ENCODE peak calls at places on chromosome 2, in six cellular contexts. Z is A549, O is transverse colon, Y is Peyer's patch, T is uterus, V is NB4. K is an unnamed sample.

GRCh38 chr2:205438241-205438640 is 244.1 kb upstream of the NRP2 start:
- DNase-seq in Z (no peak), O (no peak), Y (no peak), T (no peak), V (no peak), K (no peak)

GRCh38 chr2:25034081-25034480 is 7.8 kb upstream of the EFR3B start:
- DNase-seq in Z (no peak), O (no peak), Y (no peak), T (no peak), V (no peak), K (no peak)

GRCh38 chr2:23912054-23912453 is 14.9 kb downstream of the ATAD2B start:
- DNase-seq in Z (no peak), O (no peak), Y (no peak), T (no peak), V (no peak), K (no peak)

GRCh38 chr2:25494626-25495025 is 152.9 kb upstream of the DNMT3A start:
- DNase-seq in Z (no peak), O (no peak), Y (no peak), T (no peak), V (no peak), K (no peak)

GRCh38 chr2:189149981-189150380 is 29.6 kb downstream of the COL5A2 start:
- DNase-seq in Z (no peak), O (no peak), Y (no peak), T (no peak), V (no peak), K (no peak)

GRCh38 chr2:171056307-171056706 is 104.4 kb downstream of the TLK1 start:
- DNase-seq in Z (no peak), O (no peak), Y (no peak), T (no peak), V (no peak), K (no peak)

GRCh38 chr2:165833156-165833555 is 39.1 kb upstream of the GALNT3 start:
- DNase-seq in Z (no peak), O (no peak), Y (no peak), T (no peak), V (no peak), K (no peak)

GRCh38 chr2:159793265-159793664 is 4.7 kb downstream of the CD302 start:
- DNase-seq in Z (no peak), O (no peak), Y (no peak), T (no peak), V (no peak), K (no peak)

GRCh38 chr2:216557413-216557812 is 58.8 kb downstream of the RPL37A start:
- DNase-seq in Z (no peak), O (no peak), Y (no peak), T (no peak), V (no peak), K (no peak)

GRCh38 chr2:19689769-19690168 is 212.0 kb downstream of the TTC32 start:
- DNase-seq in Z (no peak), O (no peak), Y (no peak), T (no peak), V (no peak), K (no peak)

GRCh38 chr2:238388794-238389193 is 37.9 kb upstream of the ASB1 start:
- DNase-seq in Z (no peak), O (no peak), Y (no peak), T (no peak), V (no peak), K (peak)

GRCh38 chr2:207632575-207633492 is 7.6 kb upstream of the METTL21A start:
- DNase-seq in Z (peak), O (no peak), Y (no peak), T (no peak), V (peak), K (no peak)

GRCh38 chr2:108594132-108594981 is 60.1 kb downstream of the LIMS1 start:
- DNase-seq in Z (no peak), O (no peak), Y (no peak), T (no peak), V (peak), K (no peak)

GRCh38 chr2:37707393-37707792 is 36.0 kb upstream of the CDC42EP3 start:
- DNase-seq in Z (no peak), O (no peak), Y (no peak), T (no peak), V (no peak), K (no peak)

GRCh38 chr2:156340377-156340776 is 7.9 kb upstream of the NR4A2 start:
- DNase-seq in Z (no peak), O (no peak), Y (no peak), T (no peak), V (peak), K (no peak)

GRCh38 chr2:24011278-24012104 is 1.6 kb downstream of the MFSD2B start:
- DNase-seq in Z (no peak), O (no peak), Y (no peak), T (no peak), V (peak), K (no peak)

GRCh38 chr2:150126839-150127238 is 360.6 kb downstream of the RND3 start:
- DNase-seq in Z (no peak), O (no peak), Y (no peak), T (no peak), V (no peak), K (no peak)

GRCh38 chr2:47488870-47489584 is 86.1 kb downstream of the MSH2 start:
- DNase-seq in Z (peak), O (no peak), Y (no peak), T (no peak), V (no peak), K (peak)

GRCh38 chr2:23940976-23941605 is 828 bp downstream of the UBXN2A start:
- DNase-seq in Z (no peak), O (no peak), Y (no peak), T (no peak), V (peak), K (no peak)

GRCh38 chr2:212987492-212987891 is 163.9 kb downstream of the IKZF2 start:
- DNase-seq in Z (no peak), O (no peak), Y (no peak), T (no peak), V (no peak), K (no peak)

GRCh38 chr2:128660836-128661235 is 342.2 kb upstream of the HS6ST1 start:
- DNase-seq in Z (no peak), O (no peak), Y (no peak), T (no peak), V (no peak), K (no peak)

GRCh38 chr2:37326285-37326684 is 1.7 kb upstream of the PRKD3 start:
- DNase-seq in Z (no peak), O (no peak), Y (no peak), T (peak), V (peak), K (peak)

GRCh38 chr2:163736433-163737168 is 793 bp upstream of the FIGN start:
- DNase-seq in Z (peak), O (peak), Y (no peak), T (peak), V (no peak), K (peak)
- TF ChIP-seq CTCF in Z (no peak), O (no peak), Y (no peak), T (peak), V (no peak), K (peak)

DNA sequence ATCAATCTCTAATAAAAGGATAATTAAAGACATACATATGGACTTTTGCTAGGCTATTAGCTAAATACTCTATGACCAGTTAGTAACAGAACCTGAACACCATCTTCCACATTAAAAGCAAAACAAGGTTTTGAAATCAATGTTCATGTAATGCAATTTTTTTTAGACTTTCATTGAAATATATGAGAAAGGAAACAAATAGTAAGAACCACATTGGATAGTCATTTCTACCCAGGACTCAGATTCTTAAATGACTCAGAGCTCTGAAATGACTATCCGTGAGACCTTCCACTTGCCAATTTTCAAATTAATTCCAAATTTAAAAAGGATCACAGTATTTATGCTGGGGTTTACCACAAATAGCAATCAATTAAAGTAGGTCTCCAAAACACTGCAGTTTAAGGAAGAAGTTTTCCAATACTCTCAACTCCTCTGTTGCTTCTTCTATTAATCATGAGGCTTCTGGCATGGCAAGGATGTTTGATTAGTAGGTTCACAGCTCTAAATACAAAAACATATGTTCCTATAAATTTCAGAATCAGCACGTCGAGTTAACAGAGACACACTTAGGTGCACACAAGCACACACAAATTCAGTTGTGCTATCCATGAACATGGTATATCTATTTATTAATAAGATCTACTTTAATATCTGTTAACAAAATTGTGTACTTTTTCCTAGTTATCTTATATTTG is 841.0 kb downstream of the RNF144A start:
- DNase-seq in Z (no peak), O (no peak), Y (no peak), T (no peak), V (no peak), K (no peak)
- TF ChIP-seq POLR2A in Z (no peak), O (no peak), Y (no peak), T (no peak), V (no peak), K (no peak)

DNA sequence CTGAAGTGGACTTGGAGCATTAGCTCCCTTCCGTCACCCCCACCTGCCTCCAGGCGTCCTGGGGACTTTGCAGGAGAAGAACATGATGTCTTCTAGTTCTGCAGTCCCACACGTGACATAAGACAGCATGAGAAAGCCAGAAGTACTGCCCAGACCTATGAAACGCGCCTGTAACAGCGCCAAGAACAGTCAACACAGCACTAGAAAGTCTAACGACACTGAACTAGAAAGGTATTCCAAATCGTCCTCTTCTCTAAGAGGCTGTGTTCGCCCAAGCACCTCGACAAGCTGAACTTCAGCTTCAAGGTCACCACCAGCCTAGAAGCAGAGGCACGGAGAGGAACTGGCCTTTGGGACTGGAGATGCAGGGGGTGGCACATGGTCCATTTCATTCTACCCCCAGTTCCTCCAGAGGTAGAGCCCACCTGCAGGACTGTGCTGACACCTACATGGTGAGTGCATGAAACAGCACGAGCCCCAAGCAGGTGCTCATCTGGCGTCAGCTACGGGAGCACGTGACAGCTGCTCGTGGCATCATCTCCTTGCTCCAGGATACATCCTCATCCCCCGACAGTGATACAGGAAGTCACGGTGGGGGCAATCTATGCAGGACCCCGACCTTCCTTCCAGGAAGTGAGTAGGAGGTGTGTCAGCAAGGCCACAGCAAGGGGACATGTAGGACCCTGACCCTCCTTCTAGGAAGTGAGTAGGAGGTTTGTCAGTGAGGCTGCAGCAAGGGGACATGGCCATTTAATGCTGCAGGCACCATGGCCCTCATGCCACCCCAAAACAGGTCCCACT is 3.7 kb downstream of the HDAC4 start:
- DNase-seq in Z (no peak), O (peak), Y (no peak), T (no peak), V (peak), K (peak)
- TF ChIP-seq CTCF in Z (no peak), O (no peak), Y (no peak), T (no peak), V (no peak), K (peak)

GRCh38 chr2:73069041-73069854 is 2.3 kb downstream of the SFXN5 start:
- DNase-seq in Z (no peak), O (no peak), Y (no peak), T (no peak), V (peak), K (no peak)

GRCh38 chr2:73072416-73072815 is 904 bp upstream of the SFXN5 start:
- DNase-seq in Z (no peak), O (no peak), Y (no peak), T (no peak), V (no peak), K (no peak)

GRCh38 chr2:73069855-73070650 is 1.5 kb downstream of the SFXN5 start:
- DNase-seq in Z (no peak), O (no peak), Y (peak), T (no peak), V (peak), K (no peak)

GRCh38 chr2:73071452-73072399 is at the start of gene SFXN5:
- DNase-seq in Z (peak), O (peak), Y (peak), T (peak), V (peak), K (peak)

GRCh38 chr2:73070651-73071451 is 661 bp downstream of the SFXN5 start:
- DNase-seq in Z (peak), O (peak), Y (peak), T (peak), V (peak), K (peak)
- TF ChIP-seq POLR2A in Z (peak), O (peak), Y (peak), T (peak), V (no peak), K (no peak)

GRCh38 chr2:177332041-177332991 is 60.3 kb upstream of the AGPS start:
- DNase-seq in Z (peak), O (peak), Y (no peak), T (peak), V (peak), K (peak)
- TF ChIP-seq CTCF in Z (peak), O (peak), Y (peak), T (peak), V (peak), K (no peak)

DNA sequence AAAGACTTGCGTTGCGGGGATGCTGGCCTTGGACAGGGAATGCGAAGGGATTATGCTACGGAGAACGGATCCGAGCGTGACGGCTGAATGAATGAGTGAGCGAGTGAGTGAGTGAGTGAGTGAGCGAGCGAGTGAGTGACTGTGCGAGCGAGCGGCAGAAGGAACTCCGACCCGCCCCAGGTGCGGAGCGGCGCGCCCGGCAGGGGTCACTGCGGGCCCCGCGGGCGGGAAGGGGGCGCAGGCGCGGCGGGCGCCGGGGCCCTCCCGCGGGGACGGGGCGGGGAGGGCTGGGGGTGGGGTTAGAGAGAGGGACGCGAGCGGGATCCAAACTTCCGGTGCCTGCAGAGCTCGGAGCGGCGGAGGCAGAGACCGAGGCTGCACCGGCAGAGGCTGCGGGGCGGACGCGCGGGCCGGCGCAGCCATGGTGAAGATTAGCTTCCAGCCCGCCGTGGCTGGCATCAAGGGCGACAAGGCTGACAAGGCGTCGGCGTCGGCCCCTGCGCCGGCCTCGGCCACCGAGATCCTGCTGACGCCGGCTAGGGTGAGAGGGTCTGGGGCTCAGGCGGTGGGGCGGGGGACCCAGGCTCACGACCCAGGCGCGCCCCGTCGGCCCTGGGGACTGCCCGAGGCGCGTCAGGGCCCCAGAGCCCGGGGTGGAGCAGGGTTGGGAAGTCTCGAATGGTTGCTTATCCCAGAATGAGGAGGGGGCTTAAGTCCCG is at the start of gene ITM2C:
- DNase-seq in Z (peak), O (peak), Y (peak), T (peak), V (peak), K (peak)
- TF ChIP-seq POLR2A in Z (peak), O (peak), Y (peak), T (peak), V (peak), K (peak)

DNA sequence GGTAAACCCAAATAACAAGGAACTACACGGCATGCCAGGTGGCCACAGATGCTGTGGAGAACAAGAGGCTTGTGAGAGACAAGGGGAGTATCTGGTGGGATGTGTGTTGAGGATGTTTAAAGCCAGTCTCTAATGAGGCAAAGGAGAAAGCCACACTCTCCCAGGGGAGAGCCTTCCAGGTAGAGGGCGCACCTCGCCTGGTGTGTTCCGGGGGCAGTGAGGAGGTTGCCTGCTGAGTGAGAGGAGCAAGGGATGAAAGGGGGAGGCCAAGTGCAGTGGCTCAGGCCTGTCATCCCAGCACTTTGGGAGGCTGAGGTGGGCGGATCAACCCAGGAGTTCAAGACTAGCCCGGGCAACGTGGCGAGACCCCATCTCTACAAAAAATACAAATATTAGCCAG is 16.2 kb downstream of the SAG start:
- DNase-seq in Z (no peak), O (no peak), Y (no peak), T (no peak), V (no peak), K (no peak)
- TF ChIP-seq CTCF in Z (no peak), O (no peak), Y (no peak), T (no peak), V (no peak), K (no peak)

GRCh38 chr2:28528206-28528605 is 32.3 kb downstream of the PLB1 start:
- DNase-seq in Z (no peak), O (no peak), Y (no peak), T (no peak), V (no peak), K (no peak)
- TF ChIP-seq POLR2A in Z (no peak), O (no peak), Y (no peak), T (no peak), V (no peak), K (no peak)